ENCODE peak calls at places on chromosomes 16 and 17, in seven cellular contexts. One of them, this sample, is unnamed.

GRCh38 chr17:48351916-48352332 is 78.1 kb downstream of the SKAP1 start:
- DNase-seq in left ventricle myocardium inferior: no peak
- DNase-seq in AG04450: peak; percentile 26
- DNase-seq in WTC11: no peak
- DNase-seq in cardiac muscle cell: peak; percentile 40
- DNase-seq in dorsolateral prefrontal cortex: no peak
- DNase-seq in foreskin fibroblast: peak; percentile 45
- DNase-seq in this sample: no peak

GRCh38 chr17:53626286-53626685 is 196.4 kb upstream of the KIF2B start:
- DNase-seq in left ventricle myocardium inferior: no peak
- DNase-seq in AG04450: no peak
- DNase-seq in WTC11: no peak
- DNase-seq in cardiac muscle cell: no peak
- DNase-seq in dorsolateral prefrontal cortex: no peak
- DNase-seq in foreskin fibroblast: peak; percentile 55
- DNase-seq in this sample: no peak

GRCh38 chr17:14494161-14494560 is 193.3 kb downstream of the HS3ST3B1 start:
- DNase-seq in left ventricle myocardium inferior: no peak
- DNase-seq in AG04450: no peak
- DNase-seq in WTC11: no peak
- DNase-seq in cardiac muscle cell: no peak
- DNase-seq in dorsolateral prefrontal cortex: no peak
- DNase-seq in foreskin fibroblast: no peak
- DNase-seq in this sample: no peak

GRCh38 chr17:70323269-70323668 is 153.9 kb downstream of the KCNJ2 start:
- DNase-seq in left ventricle myocardium inferior: no peak
- DNase-seq in AG04450: no peak
- DNase-seq in WTC11: no peak
- DNase-seq in cardiac muscle cell: no peak
- DNase-seq in dorsolateral prefrontal cortex: no peak
- DNase-seq in foreskin fibroblast: no peak
- DNase-seq in this sample: no peak

GRCh38 chr16:4846503-4846900 is 586 bp downstream of the GLYR1 start:
- DNase-seq in left ventricle myocardium inferior: peak; percentile 31
- DNase-seq in AG04450: no peak
- DNase-seq in WTC11: peak; percentile 32
- DNase-seq in cardiac muscle cell: peak; percentile 68
- DNase-seq in dorsolateral prefrontal cortex: peak; percentile 53
- DNase-seq in foreskin fibroblast: peak; percentile 80
- DNase-seq in this sample: no peak

GRCh38 chr16:83404261-83404660 is 403.5 kb upstream of the HSBP1 start:
- DNase-seq in left ventricle myocardium inferior: no peak
- DNase-seq in AG04450: no peak
- DNase-seq in WTC11: no peak
- DNase-seq in cardiac muscle cell: no peak
- DNase-seq in dorsolateral prefrontal cortex: no peak
- DNase-seq in foreskin fibroblast: no peak
- DNase-seq in this sample: no peak

GRCh38 chr17:35044181-35044580 is 19.3 kb downstream of the RFFL start:
- DNase-seq in left ventricle myocardium inferior: no peak
- DNase-seq in AG04450: no peak
- DNase-seq in WTC11: no peak
- DNase-seq in cardiac muscle cell: no peak
- DNase-seq in dorsolateral prefrontal cortex: no peak
- DNase-seq in foreskin fibroblast: no peak
- DNase-seq in this sample: no peak

GRCh38 chr17:74153456-74153810 is 50.0 kb upstream of the RPL38 start:
- DNase-seq in left ventricle myocardium inferior: no peak
- DNase-seq in AG04450: no peak
- DNase-seq in WTC11: no peak
- DNase-seq in cardiac muscle cell: no peak
- DNase-seq in dorsolateral prefrontal cortex: no peak
- DNase-seq in foreskin fibroblast: no peak
- DNase-seq in this sample: no peak

GRCh38 chr16:5916711-5917191 is 819.2 kb upstream of the EEF2KMT start:
- DNase-seq in left ventricle myocardium inferior: no peak
- DNase-seq in AG04450: no peak
- DNase-seq in WTC11: no peak
- DNase-seq in cardiac muscle cell: no peak
- DNase-seq in dorsolateral prefrontal cortex: no peak
- DNase-seq in foreskin fibroblast: no peak
- DNase-seq in this sample: no peak

GRCh38 chr16:72043058-72043457 is 11.2 kb upstream of the HP start:
- DNase-seq in left ventricle myocardium inferior: no peak
- DNase-seq in AG04450: no peak
- DNase-seq in WTC11: no peak
- DNase-seq in cardiac muscle cell: no peak
- DNase-seq in dorsolateral prefrontal cortex: no peak
- DNase-seq in foreskin fibroblast: no peak
- DNase-seq in this sample: no peak

GRCh38 chr17:27244481-27245223 is 49.3 kb upstream of the WSB1 start:
- DNase-seq in left ventricle myocardium inferior: peak; percentile 56
- DNase-seq in AG04450: peak; percentile 87
- DNase-seq in WTC11: peak; percentile 55
- DNase-seq in cardiac muscle cell: no peak
- DNase-seq in dorsolateral prefrontal cortex: no peak
- DNase-seq in foreskin fibroblast: peak; percentile 96
- DNase-seq in this sample: no peak

GRCh38 chr17:385195-385835 is 32.7 kb upstream of the RPH3AL start:
- DNase-seq in left ventricle myocardium inferior: peak; percentile 79
- DNase-seq in AG04450: no peak
- DNase-seq in WTC11: peak; percentile 63
- DNase-seq in cardiac muscle cell: peak; percentile 62
- DNase-seq in dorsolateral prefrontal cortex: no peak
- DNase-seq in foreskin fibroblast: peak; percentile 42
- DNase-seq in this sample: no peak

GRCh38 chr16:72561-73537 is at the start of gene RHBDF1:
- DNase-seq in left ventricle myocardium inferior: peak; percentile 69
- DNase-seq in AG04450: no peak
- DNase-seq in WTC11: peak; percentile 74
- DNase-seq in cardiac muscle cell: peak; percentile 83
- DNase-seq in dorsolateral prefrontal cortex: no peak
- DNase-seq in foreskin fibroblast: peak; percentile 85
- DNase-seq in this sample: no peak

GRCh38 chr17:47315451-47316266 is 8.1 kb upstream of the EFCAB13 start:
- DNase-seq in left ventricle myocardium inferior: no peak
- DNase-seq in AG04450: peak; percentile 92
- DNase-seq in WTC11: no peak
- DNase-seq in cardiac muscle cell: peak; percentile 73
- DNase-seq in dorsolateral prefrontal cortex: no peak
- DNase-seq in foreskin fibroblast: peak; percentile 93
- DNase-seq in this sample: no peak

GRCh38 chr16:3950343-3951193 is 70.1 kb upstream of the CREBBP start:
- DNase-seq in left ventricle myocardium inferior: peak; percentile 86
- DNase-seq in AG04450: peak; percentile 93
- DNase-seq in WTC11: no peak
- DNase-seq in cardiac muscle cell: no peak
- DNase-seq in dorsolateral prefrontal cortex: no peak
- DNase-seq in foreskin fibroblast: peak; percentile 99
- DNase-seq in this sample: peak; percentile 90

GRCh38 chr16:46949216-46949892 is 24.1 kb downstream of the DNAJA2 start:
- DNase-seq in left ventricle myocardium inferior: no peak
- DNase-seq in AG04450: no peak
- DNase-seq in WTC11: no peak
- DNase-seq in cardiac muscle cell: no peak
- DNase-seq in dorsolateral prefrontal cortex: no peak
- DNase-seq in foreskin fibroblast: no peak
- DNase-seq in this sample: no peak

GRCh38 chr17:59332890-59333377 is 1.5 kb downstream of the YPEL2 start:
- DNase-seq in left ventricle myocardium inferior: peak; percentile 33
- DNase-seq in AG04450: no peak
- DNase-seq in WTC11: no peak
- DNase-seq in cardiac muscle cell: no peak
- DNase-seq in dorsolateral prefrontal cortex: no peak
- DNase-seq in foreskin fibroblast: peak; percentile 67
- DNase-seq in this sample: no peak

GRCh38 chr17:11986939-11987329 is 10.3 kb downstream of the ZNF18 start:
- DNase-seq in left ventricle myocardium inferior: no peak
- DNase-seq in AG04450: peak; percentile 13
- DNase-seq in WTC11: no peak
- DNase-seq in cardiac muscle cell: peak; percentile 36
- DNase-seq in dorsolateral prefrontal cortex: no peak
- DNase-seq in foreskin fibroblast: peak; percentile 63
- DNase-seq in this sample: no peak

GRCh38 chr17:65359016-65359415 is 202.4 kb downstream of the AXIN2 start:
- DNase-seq in left ventricle myocardium inferior: no peak
- DNase-seq in AG04450: peak; percentile 33
- DNase-seq in WTC11: no peak
- DNase-seq in cardiac muscle cell: no peak
- DNase-seq in dorsolateral prefrontal cortex: no peak
- DNase-seq in foreskin fibroblast: peak; percentile 86
- DNase-seq in this sample: no peak

GRCh38 chr17:27526603-27527002 is 70.4 kb downstream of the KSR1 start:
- DNase-seq in left ventricle myocardium inferior: peak; percentile 41
- DNase-seq in AG04450: no peak
- DNase-seq in WTC11: peak; percentile 42
- DNase-seq in cardiac muscle cell: no peak
- DNase-seq in dorsolateral prefrontal cortex: no peak
- DNase-seq in foreskin fibroblast: peak; percentile 18
- DNase-seq in this sample: no peak

DNA sequence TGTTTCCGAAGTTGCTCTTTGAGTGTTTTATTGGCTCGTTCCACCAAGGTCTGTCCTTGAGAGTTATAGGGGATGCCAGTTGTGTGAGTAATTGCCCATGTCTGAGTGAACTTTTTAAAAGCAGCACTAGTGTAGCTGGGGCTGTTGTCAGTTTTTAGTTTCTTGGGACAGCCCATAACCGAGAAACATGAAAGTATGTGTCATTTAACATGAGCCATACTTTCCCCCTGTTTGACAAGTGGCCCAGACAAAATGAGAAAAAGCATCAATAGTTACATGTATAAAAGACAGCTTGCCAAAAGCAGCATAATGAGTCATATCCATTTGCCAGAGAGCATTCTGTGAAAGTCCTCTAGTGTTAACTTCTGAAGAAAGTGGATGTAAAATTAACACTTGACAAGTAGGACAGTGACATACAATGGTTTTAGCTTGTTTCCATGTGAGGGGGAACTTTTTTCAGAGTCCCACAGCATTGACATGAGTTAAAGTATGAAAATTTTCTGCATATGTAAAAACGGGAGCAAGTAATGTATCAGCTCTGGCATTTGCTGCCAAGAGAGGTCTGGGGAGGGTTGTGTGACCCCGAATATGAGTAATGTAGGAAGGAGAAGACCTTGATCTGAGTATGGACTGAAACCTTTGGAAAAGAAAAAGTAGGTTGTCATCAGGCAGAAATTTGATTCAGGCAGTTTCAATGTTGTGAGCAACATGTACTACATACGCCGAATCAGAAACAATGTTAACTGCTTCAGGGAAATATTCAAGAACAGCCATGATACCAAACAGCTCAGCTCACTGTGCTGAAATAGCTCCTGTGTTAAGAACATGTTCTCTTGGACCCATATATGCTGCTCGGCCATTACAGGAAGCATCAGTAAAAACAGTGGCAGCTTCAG is 56.8 kb upstream of the ARL4D start:
- DNase-seq in left ventricle myocardium inferior: no peak
- DNase-seq in AG04450: no peak
- DNase-seq in WTC11: no peak
- DNase-seq in cardiac muscle cell: no peak
- DNase-seq in dorsolateral prefrontal cortex: no peak
- DNase-seq in foreskin fibroblast: peak; percentile 76
- DNase-seq in this sample: no peak
- TF ChIP-seq CTCF in left ventricle myocardium inferior: no peak
- TF ChIP-seq CTCF in AG04450: no peak
- TF ChIP-seq CTCF in WTC11: no peak
- TF ChIP-seq CTCF in cardiac muscle cell: no peak
- TF ChIP-seq CTCF in dorsolateral prefrontal cortex: no peak
- TF ChIP-seq CTCF in foreskin fibroblast: no peak
- TF ChIP-seq CTCF in this sample: peak; percentile 13

DNA sequence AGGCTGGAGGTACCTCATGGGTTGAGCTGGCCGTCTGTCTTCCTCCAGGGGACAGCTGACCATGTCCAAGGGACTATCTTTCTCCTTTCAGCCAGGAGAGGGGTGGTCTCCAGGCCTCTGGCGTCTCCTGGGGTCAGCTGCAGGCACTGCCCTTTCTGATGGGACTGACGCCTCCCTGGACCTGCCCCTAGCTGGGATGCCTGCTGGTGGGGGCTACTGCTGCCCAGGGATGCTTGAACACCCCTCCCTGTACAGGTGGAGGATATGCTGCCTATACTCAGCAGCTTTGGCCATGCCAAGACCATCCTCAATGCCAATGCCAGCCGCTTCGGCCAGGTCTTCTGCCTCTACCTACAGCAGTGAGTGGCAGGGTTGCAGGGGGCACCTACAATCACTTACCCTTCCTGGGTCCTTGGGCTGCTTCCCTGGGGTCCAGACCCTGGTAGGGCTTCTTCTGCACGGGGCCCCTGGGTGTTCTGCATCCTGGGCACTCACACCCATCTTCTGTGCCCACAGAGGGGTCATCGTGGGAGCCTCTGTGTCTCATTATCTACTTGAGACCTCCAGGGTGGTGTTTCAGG is 4.2 kb downstream of the MYO15B start:
- DNase-seq in left ventricle myocardium inferior: no peak
- DNase-seq in AG04450: no peak
- DNase-seq in WTC11: no peak
- DNase-seq in cardiac muscle cell: no peak
- DNase-seq in dorsolateral prefrontal cortex: no peak
- DNase-seq in foreskin fibroblast: no peak
- DNase-seq in this sample: no peak
- TF ChIP-seq CTCF in left ventricle myocardium inferior: no peak
- TF ChIP-seq CTCF in AG04450: no peak
- TF ChIP-seq CTCF in WTC11: no peak
- TF ChIP-seq CTCF in cardiac muscle cell: no peak
- TF ChIP-seq CTCF in dorsolateral prefrontal cortex: no peak
- TF ChIP-seq CTCF in foreskin fibroblast: no peak
- TF ChIP-seq CTCF in this sample: no peak

DNA sequence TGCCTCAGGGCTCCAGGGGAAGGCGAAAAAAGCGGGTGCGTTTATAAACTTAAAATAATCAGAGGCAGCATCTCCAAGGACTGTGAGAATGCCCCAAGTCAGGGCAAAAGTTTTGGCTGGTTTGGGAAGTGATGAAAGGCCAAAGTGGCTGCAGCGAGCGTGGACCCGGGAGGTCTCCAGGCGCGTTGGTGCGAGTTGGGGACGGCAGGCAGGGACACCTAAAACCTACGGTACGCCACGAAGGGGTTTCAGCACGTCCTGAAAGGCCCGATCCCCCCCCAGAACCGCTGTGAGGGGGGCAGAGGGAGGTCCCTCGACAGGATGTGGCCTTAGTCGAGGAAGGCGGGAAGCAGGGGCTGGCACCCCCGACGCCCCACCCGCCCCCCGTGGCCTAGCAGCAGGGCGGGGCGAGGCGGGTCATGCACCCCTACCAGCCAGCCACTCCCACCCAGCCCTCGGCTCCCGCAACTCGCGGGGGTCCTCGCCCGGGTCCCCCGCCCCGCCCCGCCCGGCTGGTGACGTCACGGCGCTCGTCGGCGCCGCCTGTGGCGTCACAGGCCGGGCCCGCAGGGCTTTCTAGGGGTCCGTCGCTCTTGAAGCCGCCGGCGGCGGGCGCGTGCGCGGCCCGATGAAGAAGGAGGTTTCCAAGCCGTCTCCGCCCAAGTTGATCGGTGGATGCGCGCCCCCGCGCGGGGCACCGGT is at the start of gene MYCBPAP:
- DNase-seq in left ventricle myocardium inferior: peak; percentile 86
- DNase-seq in AG04450: peak; percentile 16
- DNase-seq in WTC11: peak; percentile 87
- DNase-seq in cardiac muscle cell: peak; percentile 88
- DNase-seq in dorsolateral prefrontal cortex: peak; percentile 81
- DNase-seq in foreskin fibroblast: peak; percentile 94
- DNase-seq in this sample: peak; percentile 78
- TF ChIP-seq CTCF in left ventricle myocardium inferior: peak; percentile 27
- TF ChIP-seq CTCF in AG04450: peak; percentile 6
- TF ChIP-seq CTCF in WTC11: no peak
- TF ChIP-seq CTCF in cardiac muscle cell: peak; percentile 26
- TF ChIP-seq CTCF in dorsolateral prefrontal cortex: no peak
- TF ChIP-seq CTCF in foreskin fibroblast: no peak
- TF ChIP-seq CTCF in this sample: peak; percentile 64

GRCh38 chr17:39547713-39548478 is 59.8 kb downstream of the NEUROD2 start:
- DNase-seq in left ventricle myocardium inferior: peak; percentile 67
- DNase-seq in AG04450: no peak
- DNase-seq in WTC11: peak; percentile 88
- DNase-seq in cardiac muscle cell: peak; percentile 56
- DNase-seq in dorsolateral prefrontal cortex: peak; percentile 55
- DNase-seq in foreskin fibroblast: peak; percentile 74
- DNase-seq in this sample: no peak
- TF ChIP-seq CTCF in left ventricle myocardium inferior: peak; percentile 93
- TF ChIP-seq CTCF in AG04450: peak; percentile 86
- TF ChIP-seq CTCF in WTC11: peak; percentile 94
- TF ChIP-seq CTCF in cardiac muscle cell: peak; percentile 95
- TF ChIP-seq CTCF in dorsolateral prefrontal cortex: peak; percentile 92
- TF ChIP-seq CTCF in foreskin fibroblast: peak; percentile 97
- TF ChIP-seq CTCF in this sample: peak; percentile 98

This sample was measured in chondrocyte.